ENCODE peak calls at places on chromosomes 16 and 17, in eight cellular contexts. K is glutamatergic neuron; G is nephron progenitor cell; F is activated CD8-positive, alpha-beta T cell treated with anti-CD3 and anti-CD28 coated beads for 36 hours; W is AG10803; D is WTC11; Y is AG09319; N is hepatocyte. E is an unnamed sample.

GRCh38 chr17:28898261-28898955 is 875 bp upstream of the FLOT2 start:
- DNase-seq in K (no peak), G (no peak), F (no peak), W (no peak), D (no peak), Y (no peak), N (no peak), E (no peak)

GRCh38 chr16:73020409-73020884 is 27.5 kb downstream of the ZFHX3 start:
- DNase-seq in K (no peak), G (no peak), F (no peak), W (peak), D (no peak), Y (peak), N (peak), E (no peak)

GRCh38 chr17:44826123-44826790 is 3.8 kb downstream of the GJC1 start:
- DNase-seq in K (no peak), G (no peak), F (no peak), W (no peak), D (no peak), Y (no peak), N (no peak), E (no peak)

GRCh38 chr17:46916211-46916610 is 6.7 kb upstream of the GOSR2 start:
- DNase-seq in K (no peak), G (no peak), F (no peak), W (peak), D (no peak), Y (no peak), N (no peak), E (no peak)

GRCh38 chr16:1858189-1858588 is 13.8 kb downstream of the MEIOB start:
- DNase-seq in K (no peak), G (no peak), F (no peak), W (no peak), D (no peak), Y (no peak), N (no peak), E (no peak)

GRCh38 chr16:70685938-70686375 is at the start of gene MTSS2:
- DNase-seq in K (peak), G (peak), F (peak), W (peak), D (peak), Y (peak), N (peak), E (no peak)

GRCh38 chr16:75085556-75085955 is 31.0 kb downstream of the LDHD start:
- DNase-seq in K (no peak), G (no peak), F (no peak), W (peak), D (no peak), Y (no peak), N (no peak), E (no peak)

GRCh38 chr17:33038740-33039139 is 47.1 kb downstream of the SPACA3 start:
- DNase-seq in K (peak), G (peak), F (peak), W (peak), D (peak), Y (peak), N (peak), E (no peak)

GRCh38 chr17:34998205-34998604 is 17.9 kb downstream of the LIG3 start:
- DNase-seq in K (peak), G (peak), F (peak), W (peak), D (peak), Y (no peak), N (peak), E (peak)

GRCh38 chr16:89193021-89193575 is 7.2 kb downstream of the SLC22A31 start:
- DNase-seq in K (peak), G (peak), F (peak), W (peak), D (peak), Y (peak), N (peak), E (peak)

GRCh38 chr17:9204026-9204425 is 182.7 kb downstream of the NTN1 start:
- DNase-seq in K (no peak), G (no peak), F (no peak), W (no peak), D (no peak), Y (no peak), N (no peak), E (no peak)

GRCh38 chr16:23692190-23692837 is 13.6 kb downstream of the PLK1 start:
- DNase-seq in K (no peak), G (no peak), F (no peak), W (no peak), D (no peak), Y (no peak), N (no peak), E (no peak)

GRCh38 chr16:23148513-23149266 is 562 bp downstream of the USP31 start:
- DNase-seq in K (peak), G (peak), F (peak), W (peak), D (peak), Y (no peak), N (peak), E (peak)

GRCh38 chr16:15961557-15962205 is 12.3 kb downstream of the ABCC1 start:
- DNase-seq in K (no peak), G (no peak), F (no peak), W (no peak), D (no peak), Y (no peak), N (no peak), E (no peak)

GRCh38 chr16:88430524-88431446 is 22.3 kb upstream of the ZFPM1 start:
- DNase-seq in K (no peak), G (no peak), F (peak), W (no peak), D (peak), Y (no peak), N (no peak), E (peak)

GRCh38 chr16:84514295-84514873 is 9.9 kb upstream of the MEAK7 start:
- DNase-seq in K (no peak), G (no peak), F (peak), W (no peak), D (no peak), Y (no peak), N (no peak), E (no peak)

GRCh38 chr17:8066841-8067775 is 20.4 kb downstream of the ALOX12B start:
- DNase-seq in K (no peak), G (no peak), F (no peak), W (no peak), D (peak), Y (no peak), N (no peak), E (no peak)

GRCh38 chr17:66302761-66303626 is 581 bp downstream of the PRKCA start:
- DNase-seq in K (peak), G (peak), F (peak), W (peak), D (peak), Y (no peak), N (peak), E (peak)

GRCh38 chr16:10045291-10045775 is 136.9 kb downstream of the GRIN2A start:
- DNase-seq in K (no peak), G (no peak), F (no peak), W (no peak), D (no peak), Y (no peak), N (no peak), E (no peak)

GRCh38 chr17:65599650-65600049 is 38.2 kb upstream of the AXIN2 start:
- DNase-seq in K (no peak), G (no peak), F (no peak), W (no peak), D (no peak), Y (no peak), N (no peak), E (no peak)

GRCh38 chr17:42130310-42130936 is 7.8 kb downstream of the HSPB9 start:
- DNase-seq in K (no peak), G (no peak), F (no peak), W (no peak), D (no peak), Y (no peak), N (no peak), E (no peak)

GRCh38 chr17:27631409-27631755 is 394 bp downstream of the LGALS9 start:
- DNase-seq in K (no peak), G (no peak), F (no peak), W (no peak), D (no peak), Y (no peak), N (no peak), E (peak)

GRCh38 chr17:61368832-61369468 is 30.7 kb upstream of the TBX2 start:
- DNase-seq in K (no peak), G (no peak), F (no peak), W (no peak), D (no peak), Y (no peak), N (no peak), E (no peak)

GRCh38 chr16:81746566-81746965 is 32.5 kb upstream of the PLCG2 start:
- DNase-seq in K (no peak), G (no peak), F (no peak), W (no peak), D (no peak), Y (no peak), N (no peak), E (no peak)

GRCh38 chr17:28395426-28395825 is 10.6 kb downstream of the SLC46A1 start:
- DNase-seq in K (no peak), G (no peak), F (no peak), W (no peak), D (no peak), Y (no peak), N (no peak), E (no peak)

GRCh38 chr17:6097005-6097279 is 26.8 kb downstream of the WSCD1 start:
- DNase-seq in K (no peak), G (no peak), F (no peak), W (no peak), D (no peak), Y (no peak), N (no peak), E (no peak)

GRCh38 chr16:65510850-65511249 is 389.0 kb upstream of the CDH11 start:
- DNase-seq in K (no peak), G (no peak), F (no peak), W (no peak), D (no peak), Y (no peak), N (peak), E (no peak)

GRCh38 chr16:68396481-68396880 is 51.8 kb downstream of the SMPD3 start:
- DNase-seq in K (no peak), G (peak), F (peak), W (peak), D (no peak), Y (peak), N (peak), E (no peak)

GRCh38 chr17:39541652-39542051 is 66.1 kb downstream of the NEUROD2 start:
- DNase-seq in K (no peak), G (no peak), F (no peak), W (no peak), D (no peak), Y (no peak), N (no peak), E (no peak)
- TF ChIP-seq CTCF in K (no peak), G (no peak), F (no peak), W (no peak), D (no peak), Y (no peak), N (no peak), E (no peak)

DNA sequence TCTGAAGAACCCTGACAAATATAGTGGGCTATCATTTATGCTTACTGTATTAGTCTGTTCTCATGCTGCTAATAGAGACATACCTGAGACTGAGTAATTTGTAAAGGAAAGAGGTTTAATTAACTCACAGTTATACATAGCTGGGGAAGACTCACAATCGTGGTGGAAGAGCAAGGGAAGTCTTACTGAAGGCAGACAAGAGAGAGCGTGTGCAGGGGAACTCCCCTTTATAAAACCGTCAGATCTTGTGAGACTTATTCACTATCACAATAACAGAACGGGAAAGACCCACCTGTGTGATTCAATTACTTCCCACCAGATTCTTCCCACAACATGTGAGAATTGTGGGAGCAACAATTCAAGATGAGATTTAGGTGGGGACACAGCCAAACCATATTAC is 526.8 kb upstream of the GOT2 start:
- DNase-seq in K (no peak), G (no peak), F (peak), W (no peak), D (no peak), Y (no peak), N (no peak), E (no peak)
- TF ChIP-seq CTCF in K (no peak), G (no peak), F (no peak), W (no peak), D (no peak), Y (no peak), N (no peak), E (no peak)

DNA sequence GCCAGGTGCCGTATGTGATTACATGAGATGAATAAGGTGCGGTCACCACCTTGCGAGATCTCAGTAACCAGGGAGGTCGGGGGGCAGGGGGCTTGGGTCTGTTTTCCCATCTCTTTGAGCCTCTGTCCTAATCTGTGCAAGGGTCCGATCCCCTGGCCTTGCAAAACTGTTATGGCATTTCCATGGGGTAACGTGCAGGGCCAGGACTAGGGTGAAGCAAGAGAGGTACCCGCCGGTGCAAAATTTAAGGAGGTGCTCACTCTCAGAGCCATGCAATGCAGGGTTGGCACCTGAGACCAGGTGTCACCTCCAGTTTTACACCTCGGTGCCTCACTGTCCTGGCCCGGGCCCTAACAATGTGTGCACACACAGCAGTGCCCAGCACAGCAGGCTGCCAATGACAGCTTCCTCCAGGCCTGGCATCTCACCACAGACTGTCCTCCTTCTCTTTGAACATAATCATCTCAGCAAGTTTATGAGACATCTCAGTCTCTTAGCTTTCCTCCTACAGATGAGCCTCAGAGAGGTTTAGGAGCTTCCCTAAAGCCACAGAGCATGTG is 43.6 kb downstream of the C16orf95 start:
- DNase-seq in K (no peak), G (no peak), F (no peak), W (no peak), D (no peak), Y (no peak), N (no peak), E (no peak)
- TF ChIP-seq CTCF in K (no peak), G (no peak), F (no peak), W (no peak), D (no peak), Y (no peak), N (no peak), E (no peak)

GRCh38 chr17:79811036-79811887 is 14.4 kb upstream of the CBX8 start:
- DNase-seq in K (peak), G (peak), F (peak), W (no peak), D (no peak), Y (no peak), N (peak), E (peak)
- TF ChIP-seq CTCF in K (peak), G (peak), F (peak), W (peak), D (no peak), Y (peak), N (peak), E (peak)

GRCh38 chr17:37737081-37737480 is 7.8 kb downstream of the HNF1B start:
- DNase-seq in K (no peak), G (no peak), F (no peak), W (no peak), D (no peak), Y (no peak), N (no peak), E (no peak)
- TF ChIP-seq CTCF in K (no peak), G (no peak), F (no peak), W (peak), D (no peak), Y (no peak), N (peak), E (no peak)

DNA sequence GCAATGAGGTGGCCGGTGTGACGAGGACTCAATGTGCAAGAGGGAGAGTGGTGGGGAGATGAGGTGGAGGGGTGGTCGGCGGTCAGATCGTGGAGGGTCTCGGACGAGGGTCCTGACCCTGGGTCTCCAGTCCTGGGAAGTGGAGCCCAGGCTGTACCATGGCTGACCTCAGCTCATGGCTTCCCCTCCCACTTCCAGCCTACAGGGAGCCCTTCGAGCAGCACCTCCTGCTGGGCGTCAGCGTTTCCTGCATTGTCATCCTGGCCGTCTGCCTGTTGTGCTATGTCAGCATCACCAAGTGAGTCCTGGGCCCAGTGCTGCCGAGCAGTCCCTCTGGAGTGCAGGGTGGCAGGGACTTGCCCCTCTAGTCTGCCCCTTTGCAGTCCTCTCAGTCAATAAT is 41.8 kb downstream of the IL4R start:
- DNase-seq in K (no peak), G (peak), F (peak), W (peak), D (peak), Y (no peak), N (no peak), E (no peak)
- TF ChIP-seq CTCF in K (no peak), G (no peak), F (no peak), W (peak), D (no peak), Y (peak), N (peak), E (peak)

GRCh38 chr16:51151951-51152663 is 1.0 kb upstream of the SALL1 start:
- DNase-seq in K (peak), G (peak), F (no peak), W (peak), D (peak), Y (peak), N (peak), E (no peak)
- TF ChIP-seq CTCF in K (peak), G (no peak), F (no peak), W (peak), D (no peak), Y (no peak), N (no peak), E (no peak)

GRCh38 chr17:50534979-50535326 is 2.4 kb downstream of the EPN3 start:
- DNase-seq in K (no peak), G (no peak), F (no peak), W (no peak), D (no peak), Y (no peak), N (no peak), E (no peak)

GRCh38 chr17:50535407-50535806 is 2.9 kb downstream of the EPN3 start:
- DNase-seq in K (no peak), G (no peak), F (no peak), W (no peak), D (no peak), Y (no peak), N (no peak), E (no peak)

GRCh38 chr17:50533185-50533584 is 650 bp downstream of the EPN3 start:
- DNase-seq in K (no peak), G (no peak), F (no peak), W (no peak), D (no peak), Y (no peak), N (no peak), E (no peak)

GRCh38 chr17:50533720-50534148 is 1.2 kb downstream of the EPN3 start:
- DNase-seq in K (no peak), G (no peak), F (no peak), W (peak), D (no peak), Y (peak), N (peak), E (no peak)

DNA sequence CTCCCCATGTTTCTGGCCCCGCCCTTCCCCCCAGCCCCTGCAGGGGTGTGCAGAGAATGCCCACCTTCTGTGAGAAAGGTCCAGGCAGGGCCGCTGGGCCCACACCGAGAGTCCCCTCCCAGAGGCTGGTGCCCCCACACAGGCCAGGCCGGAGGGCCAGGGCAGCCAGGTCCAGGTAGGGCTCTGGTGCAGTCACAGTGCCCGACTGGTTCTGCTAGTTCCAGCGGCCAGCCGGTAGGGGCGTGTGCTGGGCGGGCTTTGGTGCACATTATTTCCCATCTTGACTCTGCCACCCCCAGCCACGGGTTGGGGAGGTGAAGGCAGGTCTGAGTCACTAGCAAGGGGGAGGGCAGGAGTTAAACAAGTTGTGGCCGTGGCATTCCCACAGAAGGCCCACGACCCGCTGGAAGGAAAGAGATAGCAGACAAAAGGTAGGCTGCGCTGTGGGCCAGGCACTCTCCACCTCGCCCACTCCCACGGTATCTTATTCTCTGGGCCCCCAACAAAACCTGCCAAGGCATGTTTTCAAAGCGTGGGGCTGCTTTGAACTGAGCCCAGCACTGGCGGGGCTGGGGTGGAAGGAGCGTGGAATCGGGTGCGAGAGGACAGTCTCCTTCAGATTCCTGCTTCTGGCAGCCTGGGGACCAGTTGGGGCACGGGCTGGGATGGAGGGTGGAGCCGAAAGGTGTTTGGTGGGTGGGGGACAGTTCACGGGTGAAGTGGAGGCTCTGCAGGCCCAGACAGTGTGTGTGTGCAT is 1.9 kb downstream of the EPN3 start:
- DNase-seq in K (no peak), G (no peak), F (peak), W (no peak), D (peak), Y (no peak), N (peak), E (no peak)
- TF ChIP-seq CTCF in K (peak), G (peak), F (peak), W (peak), D (no peak), Y (peak), N (peak), E (no peak)